ENCODE peak calls at places on chromosomes 4 and X, in ten cellular contexts. T is heart left ventricle; I is effector memory CD8-positive, alpha-beta T cell; E is esophagus squamous epithelium; P is OCI-M1; A is myocyte; M is ecto neural progenitor cell; B is NCI-H2227 treated with DMSO at 0.1 percent for 48 hours; D is A549; R is GM10248. N is an unnamed sample.

GRCh38 chr4:74567981-74568380 is 123.0 kb downstream of the AREG start:
- DNase-seq in T (no peak), I (no peak), E (no peak), P (no peak), A (no peak), M (no peak), B (no peak), D (no peak), R (no peak), N (no peak)

GRCh38 chr4:153464068-153464467 is 2.1 kb upstream of the TMEM131L start:
- DNase-seq in T (no peak), I (no peak), E (no peak), P (peak), A (peak), M (no peak), B (no peak), D (no peak), R (no peak), N (no peak)

GRCh38 chr4:128589384-128589957 is 220.0 kb upstream of the JADE1 start:
- DNase-seq in T (no peak), I (no peak), E (no peak), P (no peak), A (no peak), M (no peak), B (no peak), D (peak), R (no peak), N (no peak)

GRCh38 chr4:5125326-5125725 is 74.0 kb downstream of the STK32B start:
- DNase-seq in T (no peak), I (no peak), E (no peak), P (no peak), A (no peak), M (no peak), B (peak), D (no peak), R (no peak), N (no peak)

GRCh38 chr4:153341575-153342090 is 2.9 kb upstream of the MND1 start:
- DNase-seq in T (no peak), I (no peak), E (no peak), P (peak), A (peak), M (no peak), B (no peak), D (peak), R (no peak), N (no peak)

GRCh38 chrX:56793112-56793430 is 64.0 kb downstream of the NBDY start:
- DNase-seq in T (no peak), I (no peak), E (no peak), P (no peak), A (no peak), M (peak), B (no peak), D (no peak), R (no peak), N (no peak)

GRCh38 chr4:156594619-156595018 is 377.0 kb downstream of the PDGFC start:
- DNase-seq in T (peak), I (no peak), E (no peak), P (peak), A (peak), M (no peak), B (no peak), D (no peak), R (no peak), N (no peak)

GRCh38 chr4:1208970-1209704 is 36.8 kb upstream of the SPON2 start:
- DNase-seq in T (peak), I (no peak), E (no peak), P (no peak), A (no peak), M (no peak), B (no peak), D (no peak), R (no peak), N (no peak)

GRCh38 chrX:21151051-21151450 is 223.2 kb upstream of the CNKSR2 start:
- DNase-seq in T (no peak), I (no peak), E (no peak), P (no peak), A (no peak), M (no peak), B (no peak), D (no peak), R (no peak), N (no peak)

GRCh38 chrX:84187501-84188319 is at the start of gene RPS6KA6:
- DNase-seq in T (peak), I (no peak), E (no peak), P (no peak), A (peak), M (peak), B (peak), D (peak), R (peak), N (peak)

GRCh38 chr4:187475901-187476300 is 519.7 kb upstream of the ZFP42 start:
- DNase-seq in T (no peak), I (no peak), E (no peak), P (no peak), A (no peak), M (no peak), B (no peak), D (no peak), R (no peak), N (no peak)

GRCh38 chrX:104137496-104137895 is 19.3 kb downstream of the SLC25A53 start:
- DNase-seq in T (no peak), I (no peak), E (no peak), P (peak), A (no peak), M (no peak), B (peak), D (peak), R (no peak), N (no peak)

GRCh38 chr4:74619931-74620702 is 174.2 kb downstream of the BTC start:
- DNase-seq in T (no peak), I (no peak), E (no peak), P (no peak), A (peak), M (no peak), B (no peak), D (peak), R (no peak), N (no peak)

GRCh38 chrX:97126020-97126419 is 242.3 kb downstream of the RPA4 start:
- DNase-seq in T (no peak), I (no peak), E (no peak), P (no peak), A (no peak), M (no peak), B (no peak), D (no peak), R (no peak), N (no peak)

GRCh38 chrX:153564047-153564606 is 34.8 kb downstream of the CCNQ start:
- DNase-seq in T (peak), I (no peak), E (no peak), P (no peak), A (no peak), M (no peak), B (no peak), D (no peak), R (no peak), N (no peak)

GRCh38 chr4:119795986-119796578 is 167.5 kb upstream of the PDE5A start:
- DNase-seq in T (no peak), I (no peak), E (no peak), P (no peak), A (no peak), M (no peak), B (no peak), D (no peak), R (no peak), N (no peak)

GRCh38 chr4:113446019-113446418 is 315.5 kb downstream of the CAMK2D start:
- DNase-seq in T (no peak), I (no peak), E (no peak), P (no peak), A (peak), M (no peak), B (no peak), D (peak), R (no peak), N (no peak)

GRCh38 chrX:80285131-80285773 is 135.0 kb upstream of the TENT5D start:
- DNase-seq in T (no peak), I (no peak), E (no peak), P (peak), A (no peak), M (no peak), B (no peak), D (peak), R (peak), N (no peak)

GRCh38 chr4:53937918-53938317 is 126.5 kb downstream of the CHIC2 start:
- DNase-seq in T (no peak), I (no peak), E (no peak), P (no peak), A (no peak), M (no peak), B (no peak), D (no peak), R (no peak), N (no peak)

GRCh38 chrX:96979766-96980165 is 96.1 kb downstream of the RPA4 start:
- DNase-seq in T (no peak), I (no peak), E (no peak), P (no peak), A (no peak), M (peak), B (no peak), D (no peak), R (no peak), N (no peak)

GRCh38 chrX:132614297-132614696 is 125.5 kb upstream of the MBNL3 start:
- DNase-seq in T (no peak), I (no peak), E (no peak), P (no peak), A (no peak), M (no peak), B (no peak), D (peak), R (no peak), N (no peak)

GRCh38 chrX:24372021-24372763 is 11.8 kb downstream of the SUPT20HL1 start:
- DNase-seq in T (no peak), I (no peak), E (no peak), P (no peak), A (no peak), M (no peak), B (no peak), D (no peak), R (no peak), N (no peak)

GRCh38 chrX:68938244-68939004 is 109.6 kb downstream of the EFNB1 start:
- DNase-seq in T (peak), I (no peak), E (no peak), P (no peak), A (peak), M (no peak), B (no peak), D (no peak), R (no peak), N (peak)

GRCh38 chrX:10230222-10230621 is 73.4 kb downstream of the CLCN4 start:
- DNase-seq in T (no peak), I (no peak), E (no peak), P (no peak), A (no peak), M (no peak), B (no peak), D (no peak), R (no peak), N (no peak)

GRCh38 chr4:152956650-152957436 is 20.7 kb downstream of the FHDC1 start:
- DNase-seq in T (no peak), I (no peak), E (no peak), P (no peak), A (peak), M (no peak), B (no peak), D (peak), R (no peak), N (no peak)

GRCh38 chrX:149286940-149287349 is 218.2 kb downstream of the IDS start:
- DNase-seq in T (no peak), I (peak), E (no peak), P (peak), A (peak), M (peak), B (peak), D (peak), R (peak), N (peak)

GRCh38 chrX:67564475-67564874 is 20.7 kb downstream of the AR start:
- DNase-seq in T (no peak), I (no peak), E (no peak), P (no peak), A (no peak), M (no peak), B (no peak), D (no peak), R (no peak), N (no peak)

GRCh38 chr4:100288811-100289529 is 98.7 kb upstream of the DDIT4L start:
- DNase-seq in T (no peak), I (no peak), E (no peak), P (no peak), A (no peak), M (no peak), B (no peak), D (no peak), R (no peak), N (no peak)

GRCh38 chr4:137408527-137409177 is 123.6 kb downstream of the PCDH18 start:
- DNase-seq in T (no peak), I (no peak), E (no peak), P (no peak), A (no peak), M (no peak), B (no peak), D (no peak), R (no peak), N (no peak)

GRCh38 chr4:77399831-77400230 is 205.8 kb upstream of the CXCL13 start:
- DNase-seq in T (no peak), I (no peak), E (no peak), P (no peak), A (no peak), M (no peak), B (no peak), D (no peak), R (no peak), N (no peak)

GRCh38 chrX:153475751-153476281 is 5.4 kb upstream of the HAUS7 start:
- DNase-seq in T (no peak), I (no peak), E (no peak), P (no peak), A (no peak), M (no peak), B (no peak), D (no peak), R (no peak), N (no peak)

GRCh38 chrX:120791013-120791643 is 84.5 kb downstream of the CT47B1 start:
- DNase-seq in T (peak), I (no peak), E (no peak), P (peak), A (peak), M (no peak), B (no peak), D (peak), R (no peak), N (no peak)

GRCh38 chr4:158428242-158428641 is 93.4 kb upstream of the RXFP1 start:
- DNase-seq in T (no peak), I (no peak), E (no peak), P (no peak), A (no peak), M (no peak), B (no peak), D (no peak), R (no peak), N (no peak)

GRCh38 chrX:88366314-88366713 is 380.7 kb upstream of the CPXCR1 start:
- DNase-seq in T (no peak), I (no peak), E (no peak), P (no peak), A (no peak), M (no peak), B (no peak), D (no peak), R (no peak), N (no peak)

GRCh38 chrX:40729923-40730584 is 5.3 kb downstream of the MED14 start:
- DNase-seq in T (no peak), I (no peak), E (no peak), P (peak), A (no peak), M (no peak), B (no peak), D (no peak), R (no peak), N (no peak)

GRCh38 chr4:54902261-54902660 is 223.1 kb downstream of the KDR start:
- DNase-seq in T (no peak), I (no peak), E (no peak), P (no peak), A (peak), M (no peak), B (no peak), D (no peak), R (no peak), N (no peak)

GRCh38 chr4:183638436-183638835 is 20.5 kb downstream of the RWDD4 start:
- DNase-seq in T (no peak), I (no peak), E (no peak), P (no peak), A (peak), M (no peak), B (no peak), D (no peak), R (no peak), N (no peak)

GRCh38 chr4:138925495-138925894 is 90.1 kb upstream of the NOCT start:
- DNase-seq in T (no peak), I (no peak), E (no peak), P (no peak), A (no peak), M (no peak), B (no peak), D (no peak), R (no peak), N (no peak)

GRCh38 chr4:54217642-54218486 is 11.2 kb upstream of the PDGFRA start:
- DNase-seq in T (peak), I (peak), E (peak), P (peak), A (peak), M (peak), B (peak), D (peak), R (peak), N (peak)

N was measured in progenitor cell of endocrine pancreas.